ENCODE peak calls at places on chromosomes 11 and 22, in seven cellular contexts. F, M, P, E, J, C and T are unnamed samples.

GRCh38 chr11:102831128-102831708 is 12.2 kb downstream of the MMP3 start:
- DNase-seq in F (peak; percentile 30), M (peak; percentile 10), P (no peak), E (no peak), J (peak; percentile 67), C (peak; percentile 63), T (no peak)

GRCh38 chr22:46463435-46464227 is 73.8 kb downstream of the CELSR1 start:
- DNase-seq in F (no peak), M (no peak), P (no peak), E (no peak), J (no peak), C (no peak), T (no peak)

GRCh38 chr11:94838027-94838610 is 70.0 kb downstream of the AMOTL1 start:
- DNase-seq in F (peak; percentile 26), M (no peak), P (no peak), E (no peak), J (no peak), C (no peak), T (no peak)

GRCh38 chr11:67255864-67256263 is 10.4 kb upstream of the GRK2 start:
- DNase-seq in F (no peak), M (no peak), P (no peak), E (no peak), J (no peak), C (no peak), T (no peak)

GRCh38 chr22:22037740-22038139 is 55.2 kb upstream of the TOP3B start:
- DNase-seq in F (no peak), M (no peak), P (no peak), E (no peak), J (no peak), C (peak; percentile 68), T (no peak)

GRCh38 chr11:1669546-1670218 is 27.3 kb upstream of the KRTAP5-6 start:
- DNase-seq in F (no peak), M (no peak), P (no peak), E (no peak), J (peak; percentile 64), C (no peak), T (peak; percentile 39)

GRCh38 chr22:45291931-45292290 is 7.2 kb downstream of the UPK3A start:
- DNase-seq in F (no peak), M (no peak), P (no peak), E (no peak), J (no peak), C (no peak), T (no peak)

GRCh38 chr11:116960916-116961315 is 123.5 kb upstream of the APOA1 start:
- DNase-seq in F (no peak), M (no peak), P (no peak), E (no peak), J (no peak), C (peak; percentile 23), T (no peak)

DNA sequence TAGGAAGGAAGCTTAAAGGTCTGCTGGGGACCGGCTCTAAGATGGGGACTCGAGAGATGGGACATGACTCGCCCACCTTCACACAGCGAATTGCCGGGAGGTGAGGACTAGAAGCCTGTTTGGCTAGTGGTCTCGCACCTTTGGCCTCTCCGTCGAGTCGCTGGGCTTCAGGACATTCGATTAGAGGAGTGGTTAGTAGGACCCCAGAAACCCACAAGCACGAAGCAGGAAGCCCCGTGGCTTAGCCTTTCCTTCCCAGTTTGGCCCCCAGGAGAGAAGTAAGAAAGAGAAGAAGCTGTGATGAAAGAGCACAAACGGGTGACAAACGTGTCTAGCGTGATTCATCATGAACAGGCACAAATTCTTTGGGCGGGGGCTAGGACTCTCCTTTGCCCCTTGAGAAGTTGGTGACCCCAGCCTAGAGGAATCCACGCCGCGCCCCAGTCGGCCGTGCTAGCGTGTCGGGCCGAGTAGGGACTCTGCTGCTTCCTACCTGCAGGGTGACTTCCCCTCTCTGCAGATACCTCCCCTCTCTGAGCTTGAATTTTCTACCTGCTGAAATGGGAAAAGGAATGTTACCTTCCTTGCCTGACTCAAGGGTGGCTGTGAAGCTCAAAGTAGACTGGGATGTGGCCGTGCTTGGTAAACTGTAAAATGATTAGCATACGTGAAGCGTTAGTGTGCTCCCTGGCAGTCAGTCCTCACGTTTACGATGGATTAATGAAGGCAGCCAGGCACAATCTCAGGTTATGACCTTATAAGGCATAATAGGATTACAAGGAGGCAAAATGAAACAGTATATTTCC is 1.1 kb upstream of the ADM start:
- DNase-seq in F (peak; percentile 60), M (peak; percentile 30), P (peak; percentile 36), E (peak; percentile 48), J (peak; percentile 68), C (peak; percentile 41), T (no peak)
- H3K27ac ChIP-seq in F (peak overlapping the region; percentile 96), M (peak overlapping the region; percentile 93), P (peak overlapping the region; percentile 77), E (peak overlapping the region; percentile 91), J (peak overlapping the region; percentile 88), C (peak overlapping the region; percentile 26), T (peak overlapping the region; percentile 95)

DNA sequence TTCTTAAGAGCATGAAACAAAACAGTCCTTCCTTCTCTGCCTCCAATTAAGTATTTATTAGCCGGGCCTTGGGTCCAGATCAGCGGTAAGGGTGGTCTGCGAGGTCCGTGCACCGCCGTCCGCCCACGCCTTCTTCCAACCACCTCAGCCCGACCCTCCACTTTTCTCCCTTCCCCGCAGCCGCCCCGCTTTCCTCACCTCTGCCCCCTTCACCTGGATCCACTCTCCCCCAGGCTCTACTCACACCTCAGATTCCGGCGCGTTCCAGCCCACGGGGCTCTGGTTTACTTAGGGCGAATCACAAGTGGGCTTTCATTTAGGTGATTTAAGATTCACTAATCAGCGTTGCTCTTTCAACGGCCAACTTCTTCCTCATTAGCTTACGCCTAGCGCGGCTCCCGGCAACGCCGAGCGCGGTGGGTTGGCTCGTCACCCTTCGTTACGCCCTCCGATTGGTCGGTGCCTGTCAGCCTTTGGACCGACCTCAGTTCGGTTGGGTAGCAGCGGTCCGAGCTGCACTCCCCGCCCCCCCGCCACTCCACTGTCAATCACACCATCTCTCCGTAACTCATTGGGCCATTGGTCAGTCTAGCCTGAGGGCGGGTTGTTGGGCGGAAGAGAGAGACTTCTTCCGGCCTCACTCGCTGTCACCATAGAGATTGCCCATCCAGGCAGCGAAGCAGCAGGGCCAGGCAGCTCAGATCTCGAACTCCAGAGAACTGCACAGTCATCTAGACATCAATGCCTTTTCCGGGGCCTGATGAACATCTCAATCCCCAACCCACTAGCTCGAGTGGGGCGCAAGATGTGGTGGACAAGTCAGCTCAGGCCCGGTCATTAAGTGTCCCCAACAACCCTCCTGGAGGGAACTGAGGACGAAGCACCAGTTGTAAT is at the start of gene TMEM218:
- DNase-seq in F (peak; percentile 98), M (peak; percentile 99), P (peak; percentile 99), E (peak; percentile 99), J (peak; percentile 99), C (peak; percentile 100), T (peak; percentile 98)
- TF ChIP-seq POLR2A in F (no peak), M (no peak), P (peak; percentile 44), E (no peak), J (peak; percentile 43), C (no peak), T (no peak)

GRCh38 chr22:43006753-43007152 is 8.2 kb downstream of the PACSIN2 start:
- DNase-seq in F (no peak), M (no peak), P (no peak), E (no peak), J (no peak), C (no peak), T (no peak)
- H3K27ac ChIP-seq in F (no peak overlapping the region), M (no peak overlapping the region), P (no peak overlapping the region), E (no peak overlapping the region), J (no peak overlapping the region), C (no peak overlapping the region), T (no peak overlapping the region)

GRCh38 chr11:64884019-64884418 is 5.6 kb upstream of the EHD1 start:
- DNase-seq in F (no peak), M (no peak), P (no peak), E (no peak), J (no peak), C (no peak), T (no peak)

GRCh38 chr11:64887234-64887756 is 8.9 kb upstream of the EHD1 start:
- DNase-seq in F (no peak), M (no peak), P (no peak), E (no peak), J (no peak), C (no peak), T (no peak)

GRCh38 chr11:64887757-64888405 is 9.5 kb upstream of the EHD1 start:
- DNase-seq in F (peak; percentile 64), M (peak; percentile 59), P (peak; percentile 77), E (peak; percentile 88), J (peak; percentile 87), C (peak; percentile 62), T (peak; percentile 83)

GRCh38 chr11:64883575-64883974 is 5.2 kb upstream of the EHD1 start:
- DNase-seq in F (no peak), M (no peak), P (no peak), E (no peak), J (no peak), C (no peak), T (no peak)

DNA sequence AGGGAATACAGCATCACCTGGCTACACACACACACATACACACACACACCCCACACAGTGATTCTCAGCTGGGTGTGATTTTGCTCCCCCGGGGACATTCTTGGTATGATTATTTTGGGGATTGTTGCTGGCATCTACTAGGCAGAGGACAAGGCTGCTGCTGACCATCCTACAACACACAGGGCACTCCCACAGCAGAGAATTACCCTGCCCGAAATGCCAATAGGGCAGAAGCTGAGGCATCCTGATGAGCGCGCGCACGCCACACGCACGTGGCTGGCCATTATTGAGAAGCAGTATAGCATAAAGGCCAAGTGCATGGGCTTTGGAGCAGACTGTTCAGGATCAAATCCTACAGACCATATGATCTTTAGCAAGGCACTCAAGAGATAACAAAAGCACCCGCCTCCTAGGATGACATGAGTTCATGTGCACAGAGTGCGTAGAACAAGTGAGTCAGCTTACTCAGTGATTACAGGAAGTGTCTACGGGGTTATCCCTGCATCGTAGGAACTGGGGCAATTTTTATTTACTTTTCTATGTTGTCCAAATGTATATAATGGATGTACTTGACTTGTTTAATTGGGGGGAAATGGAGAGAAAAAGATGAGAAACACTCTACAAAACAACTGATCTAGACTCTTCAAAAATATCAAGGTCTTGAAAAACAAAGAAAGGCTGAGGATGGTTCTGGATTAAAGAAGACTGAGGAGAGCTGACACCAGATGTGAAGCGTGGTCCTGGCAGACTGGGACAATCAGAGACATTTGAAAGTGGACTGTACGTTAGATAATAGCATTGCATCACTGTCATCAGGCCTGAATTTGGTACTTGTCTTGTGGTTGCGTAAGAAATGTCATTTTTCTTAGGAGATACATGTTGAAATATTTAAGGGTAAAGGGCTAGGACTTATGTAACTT is 7.2 kb upstream of the EHD1 start:
- DNase-seq in F (no peak), M (no peak), P (no peak), E (no peak), J (no peak), C (peak; percentile 46), T (no peak)
- TF ChIP-seq POLR2A in F (no peak), M (no peak), P (no peak), E (no peak), J (no peak), C (no peak), T (no peak)

DNA sequence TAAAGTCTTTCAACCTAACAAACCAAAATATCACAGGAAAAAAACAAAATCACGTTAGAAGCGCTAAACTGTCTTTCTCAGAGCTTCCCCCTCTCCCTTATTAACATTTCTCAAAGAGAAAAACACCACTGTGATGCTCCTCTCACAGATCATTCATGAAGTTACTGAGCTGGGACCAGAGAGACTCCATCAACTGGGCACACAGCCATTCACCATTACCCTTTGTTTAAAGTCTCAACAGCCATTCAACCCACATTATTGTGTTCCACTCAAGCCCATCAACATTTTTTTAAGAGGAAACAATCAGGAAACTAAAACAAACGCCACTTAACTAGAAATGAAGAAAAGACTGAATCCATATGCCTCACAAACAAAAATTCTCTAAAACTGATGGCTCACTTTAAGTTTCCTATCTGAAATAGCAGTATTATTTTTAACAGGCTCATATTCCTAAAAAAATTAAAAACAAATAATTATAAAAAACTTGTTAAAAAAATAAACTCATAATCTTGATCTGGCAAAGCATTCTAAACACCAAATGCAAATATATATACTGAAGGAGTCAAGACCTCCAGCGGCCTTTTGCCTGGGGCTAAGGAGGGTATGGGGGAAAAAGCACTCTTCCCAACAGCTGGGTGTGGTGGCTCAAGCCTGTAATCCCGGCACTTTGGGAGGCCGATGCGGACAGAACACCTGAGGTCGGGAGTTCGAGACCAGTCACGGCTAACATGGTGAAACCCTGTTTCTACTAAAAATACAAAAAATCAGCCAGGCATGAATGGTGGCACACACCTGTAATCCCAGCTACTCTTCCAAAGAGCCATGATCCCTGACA is 14.0 kb downstream of the CELF1 start:
- DNase-seq in F (no peak), M (no peak), P (no peak), E (no peak), J (no peak), C (peak; percentile 81), T (no peak)
- H3K27ac ChIP-seq in F (no peak overlapping the region), M (peak overlapping the region; percentile 78), P (no peak overlapping the region), E (no peak overlapping the region), J (no peak overlapping the region), C (peak overlapping the region; percentile 58), T (no peak overlapping the region)